ENCODE peak calls at places on chromosomes 11 and 22, in seven cellular contexts. K is Panc1; D is WTC11; P is left colon; T is mucosa of descending colon; G is stimulated activated naive CD8-positive, alpha-beta T cell treated with anti-CD3 and anti-CD28 coated beads, Interleukin-15, amount 100 ng/mL, for 72 hours; E is effector memory CD8-positive, alpha-beta T cell. I is an unnamed sample.
A peak's percentile ranks its signal among the peaks of the same experiment; 100 is the strongest.

GRCh38 chr11:114085965-114086364 is 26.5 kb downstream of the ZBTB16 start:
- ATAC-seq in E (no peak), K (no peak), D (no peak), T (peak; percentile 84), P (peak; percentile 79), G (no peak), I (no peak)

GRCh38 chr11:68002943-68003845 is 703 bp downstream of the UNC93B1 start:
- ATAC-seq in G (peak; percentile 71), K (peak; percentile 67), T (peak; percentile 77), E (peak; percentile 80), D (peak; percentile 55), P (peak; percentile 68), I (peak; percentile 59)

GRCh38 chr22:38294193-38294592 is 21.4 kb upstream of the TMEM184B start:
- ATAC-seq in K (no peak), P (no peak), T (no peak), G (no peak), E (no peak), D (no peak), I (no peak)

GRCh38 chr22:35567794-35568193 is 27.2 kb downstream of the RASD2 start:
- ATAC-seq in E (no peak), D (no peak), P (no peak), K (no peak), T (no peak), G (no peak), I (no peak)

GRCh38 chr11:37689951-37690350 is 1091.9 kb upstream of the RAG2 start:
- ATAC-seq in T (no peak), G (no peak), K (no peak), D (no peak), P (no peak), E (no peak), I (no peak)

GRCh38 chr11:82794490-82794889 is 60.8 kb upstream of the FAM181B start:
- ATAC-seq in K (no peak), E (no peak), T (no peak), G (no peak), P (no peak), D (no peak), I (no peak)

GRCh38 chr22:47647181-47647580 is 884.7 kb downstream of the TBC1D22A start:
- ATAC-seq in G (no peak), D (no peak), E (no peak), K (no peak), P (no peak), T (no peak), I (no peak)

GRCh38 chr11:63609536-63609935 is 4.7 kb downstream of the PLAAT3 start:
- ATAC-seq in K (no peak), T (peak; percentile 85), E (no peak), D (no peak), P (peak; percentile 91), G (no peak), I (no peak)

GRCh38 chr22:45709004-45709739 is 37.5 kb downstream of the ATXN10 start:
- ATAC-seq in D (no peak), K (peak; percentile 45), T (no peak), G (peak; percentile 64), E (no peak), P (no peak), I (no peak)

GRCh38 chr22:32622004-32622761 is 147.6 kb downstream of the FBXO7 start:
- ATAC-seq in P (no peak), G (no peak), T (peak; percentile 24), K (no peak), D (peak; percentile 96), E (no peak), I (peak; percentile 19)

GRCh38 chr22:50303848-50304527 is 3.5 kb downstream of the PLXNB2 start:
- ATAC-seq in T (peak; percentile 26), D (peak; percentile 52), G (no peak), K (no peak), P (peak; percentile 25), E (peak; percentile 10), I (peak; percentile 29)

GRCh38 chr22:24053481-24054226 is 42.5 kb downstream of the CABIN1 start:
- ATAC-seq in G (no peak), E (no peak), D (no peak), P (peak; percentile 11), K (peak; percentile 51), T (no peak), I (peak; percentile 14)

GRCh38 chr11:115065314-115065713 is 387.0 kb downstream of the NXPE2 start:
- ATAC-seq in G (no peak), T (no peak), E (no peak), K (no peak), P (no peak), D (no peak), I (no peak)

GRCh38 chr11:94928146-94928995 is 45.0 kb downstream of the CWC15 start:
- ATAC-seq in D (no peak), P (no peak), K (no peak), E (no peak), G (no peak), T (no peak), I (no peak)

GRCh38 chr11:44914105-44914504 is 36.6 kb downstream of the TP53I11 start:
- ATAC-seq in T (peak; percentile 46), P (peak; percentile 53), D (no peak), G (no peak), E (no peak), K (no peak), I (no peak)

GRCh38 chr22:20438678-20439492 is 1.3 kb upstream of the SCARF2 start:
- ATAC-seq in G (no peak), P (peak; percentile 25), K (peak; percentile 69), E (no peak), T (no peak), D (peak; percentile 31), I (no peak)

GRCh38 chr11:118872403-118872821 is 11.3 kb upstream of the CXCR5 start:
- ATAC-seq in E (peak; percentile 8), D (no peak), T (peak; percentile 19), G (peak; percentile 3), P (no peak), K (no peak), I (no peak)

GRCh38 chr22:22917377-22917776 is 29.8 kb downstream of the IGLL5 start:
- ATAC-seq in G (no peak), E (no peak), T (no peak), K (no peak), D (no peak), P (no peak), I (no peak)

GRCh38 chr22:41401781-41402648 is 20.3 kb downstream of the TEF start:
- ATAC-seq in P (peak; percentile 69), G (no peak), E (no peak), K (no peak), T (peak; percentile 69), D (no peak), I (peak; percentile 38)

GRCh38 chr11:112166561-112166960 is 611 bp upstream of the TEX12 start:
- ATAC-seq in K (no peak), G (no peak), T (peak; percentile 77), E (no peak), D (no peak), P (peak; percentile 74), I (peak; percentile 60)

GRCh38 chr11:129270471-129270870 is 78.3 kb upstream of the ARHGAP32 start:
- ATAC-seq in K (no peak), P (no peak), G (no peak), T (no peak), E (no peak), D (no peak), I (no peak)

GRCh38 chr22:19510919-19511341 is 13.3 kb downstream of the CLDN5 start:
- ATAC-seq in K (no peak), D (no peak), P (no peak), E (no peak), G (no peak), T (no peak), I (peak; percentile 76)

GRCh38 chr11:14435717-14436116 is 63.9 kb downstream of the COPB1 start:
- ATAC-seq in K (no peak), D (no peak), T (no peak), P (no peak), G (no peak), E (peak; percentile 99), I (no peak)

GRCh38 chr11:113256431-113257227 is 57.8 kb upstream of the TTC12 start:
- ATAC-seq in P (no peak), G (no peak), D (no peak), E (no peak), T (no peak), K (no peak), I (no peak)

GRCh38 chr22:47740109-47740805 is 977.8 kb downstream of the TBC1D22A start:
- ATAC-seq in G (no peak), E (no peak), K (no peak), P (no peak), T (no peak), D (no peak), I (no peak)

GRCh38 chr11:6402061-6402470 is 11.8 kb downstream of the SMPD1 start:
- ATAC-seq in D (no peak), G (peak; percentile 65), E (peak; percentile 35), T (peak; percentile 24), K (no peak), P (no peak), I (no peak)

GRCh38 chr22:50196256-50196655 is 4.6 kb upstream of the SELENOO start:
- ATAC-seq in D (no peak), K (no peak), E (no peak), G (no peak), P (no peak), T (no peak), I (no peak)

GRCh38 chr22:41524809-41525449 is 19.3 kb downstream of the POLR3H start:
- ATAC-seq in G (peak; percentile 83), D (peak; percentile 8), E (peak; percentile 87), K (no peak), T (peak; percentile 21), P (no peak), I (no peak)

GRCh38 chr22:29979645-29980303 is 96.8 kb downstream of the MTMR3 start:
- ATAC-seq in G (no peak), D (no peak), P (peak; percentile 68), E (no peak), T (peak; percentile 62), K (no peak), I (peak; percentile 36)

GRCh38 chr11:120127236-120127635 is 10.7 kb downstream of the TRIM29 start:
- ATAC-seq in E (no peak), D (no peak), G (no peak), P (no peak), T (no peak), K (no peak), I (no peak)

GRCh38 chr22:24565077-24565476 is 9.3 kb downstream of the SNRPD3 start:
- ATAC-seq in E (no peak), K (no peak), T (no peak), P (no peak), D (no peak), G (no peak), I (no peak)

GRCh38 chr11:110059706-110060430 is 33.3 kb upstream of the ZC3H12C start:
- ATAC-seq in P (no peak), G (no peak), E (no peak), K (no peak), T (no peak), D (no peak), I (no peak)

GRCh38 chr11:111654611-111655010 is 52.4 kb downstream of the SIK2 start:
- ATAC-seq in T (no peak), D (no peak), E (no peak), G (no peak), P (no peak), K (no peak), I (no peak)

GRCh38 chr11:132080121-132080520 is 709.7 kb downstream of the NTM start:
- ATAC-seq in G (no peak), P (no peak), E (no peak), T (no peak), D (no peak), K (no peak), I (no peak)

GRCh38 chr11:61911701-61912529 is 5.5 kb downstream of the RAB3IL1 start:
- ATAC-seq in T (no peak), K (no peak), E (no peak), D (no peak), P (no peak), G (no peak), I (no peak)

GRCh38 chr22:20472629-20473442 is 22.8 kb downstream of the KLHL22 start:
- ATAC-seq in E (no peak), T (no peak), K (no peak), D (no peak), G (no peak), P (no peak), I (no peak)

GRCh38 chr11:58647141-58647699 is 24.8 kb downstream of the CNTF start:
- ATAC-seq in K (no peak), T (no peak), D (peak; percentile 32), P (no peak), E (no peak), G (peak; percentile 55), I (no peak)

GRCh38 chr11:16041207-16041606 is 315.1 kb downstream of the SOX6 start:
- ATAC-seq in K (no peak), G (no peak), D (no peak), E (no peak), P (no peak), T (no peak), I (no peak)